ENCODE peak calls at places on chromosomes 11 and 22, in six cellular contexts. V is LoVo, E is head of caudate nucleus, A is kidney, T is T-cell, N is ELF-1. K is an unnamed sample.

GRCh38 chr11:119671048-119671447 is 58.0 kb downstream of the NECTIN1 start:
- DNase-seq in E (peak; percentile 69), N (no peak), V (no peak), T (no peak), A (peak; percentile 94), K (peak; percentile 93)

GRCh38 chr11:35376613-35377012 is 42.7 kb downstream of the SLC1A2 start:
- DNase-seq in E (no peak), V (no peak), A (no peak), T (no peak), N (no peak), K (no peak)

GRCh38 chr11:118522571-118523072 is 4.7 kb upstream of the TTC36 start:
- DNase-seq in V (no peak), A (no peak), N (peak; percentile 68), T (no peak), E (no peak), K (no peak)

GRCh38 chr11:114098927-114099326 is 39.4 kb downstream of the ZBTB16 start:
- DNase-seq in V (no peak), T (no peak), N (no peak), A (no peak), E (no peak), K (no peak)

GRCh38 chr11:47272706-47273105 is 2.8 kb downstream of the MADD start:
- DNase-seq in E (no peak), T (no peak), V (no peak), A (no peak), N (no peak), K (no peak)

GRCh38 chr11:64848779-64849599 is 4.5 kb upstream of the CDC42BPG start:
- DNase-seq in A (peak; percentile 88), E (no peak), T (peak; percentile 35), V (peak; percentile 27), N (peak; percentile 48), K (no peak)

GRCh38 chr11:84714316-84714780 is 912.8 kb downstream of the DLG2 start:
- DNase-seq in A (no peak), V (peak; percentile 19), E (no peak), T (no peak), N (peak; percentile 80), K (peak; percentile 18)

GRCh38 chr22:43081968-43082367 is 7.2 kb downstream of the TTLL1 start:
- DNase-seq in A (no peak), N (no peak), E (no peak), V (no peak), T (no peak), K (no peak)

GRCh38 chr22:43292633-43293025 is 50.5 kb downstream of the SCUBE1 start:
- DNase-seq in N (no peak), V (no peak), A (no peak), E (no peak), T (no peak), K (no peak)

GRCh38 chr11:72221386-72221785 is 3.2 kb upstream of the INPPL1 start:
- DNase-seq in N (no peak), V (no peak), A (no peak), E (no peak), T (no peak), K (no peak)

GRCh38 chr22:23749747-23750373 is 1.1 kb downstream of the ZNF70 start:
- DNase-seq in A (no peak), T (no peak), V (no peak), N (no peak), E (no peak), K (no peak)

GRCh38 chr11:58776891-58777451 is 45.2 kb upstream of the GLYAT start:
- DNase-seq in T (no peak), N (no peak), E (no peak), A (no peak), V (no peak), K (no peak)

GRCh38 chr22:16960220-16960883 is 47.7 kb downstream of the GAB4 start:
- DNase-seq in T (no peak), A (no peak), N (no peak), E (no peak), V (no peak), K (no peak)

GRCh38 chr11:105903113-105903512 is 118.9 kb downstream of the MSANTD4 start:
- DNase-seq in N (no peak), E (no peak), V (no peak), A (no peak), T (no peak), K (no peak)

GRCh38 chr11:8658210-8658968 is 24.1 kb downstream of the TRIM66 start:
- DNase-seq in A (no peak), V (no peak), E (no peak), N (no peak), T (no peak), K (no peak)

GRCh38 chr11:57493507-57494503 is 21.7 kb downstream of the SLC43A1 start:
- DNase-seq in V (peak; percentile 68), N (peak; percentile 96), A (peak; percentile 85), E (peak; percentile 55), T (peak; percentile 47), K (no peak)

GRCh38 chr11:8694137-8694536 is 11.5 kb downstream of the RPL27A start:
- DNase-seq in E (no peak), T (no peak), V (no peak), A (peak; percentile 23), N (no peak), K (no peak)

GRCh38 chr22:46961591-46962290 is 199.3 kb downstream of the TBC1D22A start:
- DNase-seq in V (no peak), A (no peak), T (no peak), E (no peak), N (no peak), K (no peak)

GRCh38 chr11:107609384-107610218 is 18.7 kb downstream of the ELMOD1 start:
- DNase-seq in N (peak; percentile 72), V (no peak), T (no peak), E (no peak), A (no peak), K (no peak)

GRCh38 chr11:106467486-106467885 is 390.0 kb downstream of the AASDHPPT start:
- DNase-seq in T (no peak), N (no peak), A (no peak), E (no peak), V (peak; percentile 41), K (no peak)

GRCh38 chr11:93193721-93194120 is 4.1 kb downstream of the SLC36A4 start:
- DNase-seq in E (no peak), T (no peak), N (no peak), A (no peak), V (no peak), K (no peak)

GRCh38 chr11:57680552-57680874 is 12.6 kb downstream of the ZDHHC5 start:
- DNase-seq in N (no peak), T (no peak), E (no peak), A (no peak), V (no peak), K (no peak)

GRCh38 chr11:115145316-115145715 is 358.9 kb downstream of the CADM1 start:
- DNase-seq in N (no peak), V (no peak), T (no peak), A (peak; percentile 40), E (no peak), K (no peak)